ENCODE peak calls at places on chromosomes 13 and 19, in six cellular contexts. H is pancreas, M is neural progenitor cell, N is tibial nerve, I is mesenchymal stem cell, S is right atrium auricular region. C is an unnamed sample. For H3K9me3, the result is how much of the 10 kb centered on the place peaks cover.

GRCh38 chr19:3270908-3271307 is 46.4 kb downstream of the CELF5 start:
- DNase-seq in H (no peak), M (peak), N (no peak), I (peak), S (no peak), C (no peak)

GRCh38 chr13:53121131-53121773 is 92.6 kb downstream of the OLFM4 start:
- DNase-seq in H (no peak), M (no peak), N (no peak), I (no peak), S (no peak), C (no peak)

GRCh38 chr19:39858541-39858940 is 12.4 kb upstream of the FBL start:
- DNase-seq in H (no peak), M (peak), N (no peak), I (no peak), S (no peak), C (no peak)

GRCh38 chr13:61988810-61989209 is 573.2 kb upstream of the PCDH20 start:
- DNase-seq in H (no peak), M (no peak), N (no peak), I (no peak), S (no peak), C (no peak)

GRCh38 chr13:25874907-25875306 is 176.9 kb downstream of the SHISA2 start:
- DNase-seq in H (no peak), M (no peak), N (no peak), I (peak), S (no peak), C (no peak)

GRCh38 chr13:78602561-78603239 is 652 bp downstream of the POU4F1 start:
- DNase-seq in H (no peak), M (peak), N (no peak), I (no peak), S (no peak), C (no peak)

GRCh38 chr13:40205771-40206240 is 460.6 kb downstream of the FOXO1 start:
- DNase-seq in H (no peak), M (no peak), N (no peak), I (no peak), S (no peak), C (no peak)

GRCh38 chr19:10116866-10117616 is 2.7 kb downstream of the EIF3G start:
- DNase-seq in H (no peak), M (no peak), N (no peak), I (no peak), S (no peak), C (no peak)

DNA sequence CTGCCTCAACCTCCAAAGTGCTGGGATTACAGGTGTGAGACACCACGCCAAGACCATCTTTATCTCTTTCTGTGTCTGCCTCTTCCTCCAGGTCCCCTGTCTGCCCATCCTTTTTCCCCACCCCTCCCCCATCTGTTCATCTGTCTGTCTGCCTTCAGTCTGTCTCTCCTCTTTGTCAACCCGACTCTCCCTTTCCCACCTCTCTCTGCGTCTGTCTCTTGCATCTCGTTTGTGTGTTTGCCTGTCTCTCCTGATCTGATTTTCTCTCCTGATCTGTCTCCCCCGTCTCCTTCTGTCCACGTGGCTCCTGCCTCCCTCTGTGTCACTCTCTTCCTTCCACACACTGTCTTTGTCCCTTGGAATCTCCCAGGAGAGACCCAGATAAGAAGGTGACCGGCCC is 10.0 kb downstream of the VASP start:
- DNase-seq in H (no peak), M (no peak), N (no peak), I (no peak), S (no peak), C (no peak)
- H3K27ac ChIP-seq in H (no peak), M (no peak), N (no peak), I (no peak), S (no peak), C (no peak)

DNA sequence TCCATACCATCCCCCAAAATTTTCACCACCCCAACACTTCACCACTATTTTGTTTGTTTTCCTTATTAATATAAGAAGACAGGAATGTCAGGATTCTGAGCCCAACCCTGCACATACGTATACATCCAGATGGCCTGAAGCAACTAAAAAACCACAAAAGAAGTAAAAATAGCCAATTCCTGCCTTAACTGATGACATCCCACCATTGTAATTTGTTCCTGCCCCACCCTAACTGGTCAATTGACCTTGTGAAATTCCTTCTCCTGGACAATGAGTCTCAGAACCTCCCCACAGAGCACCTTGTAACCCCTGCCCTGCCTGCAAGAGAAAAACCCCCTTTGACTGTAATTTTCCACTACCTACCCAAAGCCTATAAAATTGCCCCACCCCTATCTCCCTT is 132.5 kb downstream of the ZNF675 start:
- DNase-seq in H (no peak), M (no peak), N (no peak), I (no peak), S (no peak), C (no peak)
- H3K9me3 ChIP-seq in H (under half), M (under half), N (under half), I (under half), S (under half), C (under half)

DNA sequence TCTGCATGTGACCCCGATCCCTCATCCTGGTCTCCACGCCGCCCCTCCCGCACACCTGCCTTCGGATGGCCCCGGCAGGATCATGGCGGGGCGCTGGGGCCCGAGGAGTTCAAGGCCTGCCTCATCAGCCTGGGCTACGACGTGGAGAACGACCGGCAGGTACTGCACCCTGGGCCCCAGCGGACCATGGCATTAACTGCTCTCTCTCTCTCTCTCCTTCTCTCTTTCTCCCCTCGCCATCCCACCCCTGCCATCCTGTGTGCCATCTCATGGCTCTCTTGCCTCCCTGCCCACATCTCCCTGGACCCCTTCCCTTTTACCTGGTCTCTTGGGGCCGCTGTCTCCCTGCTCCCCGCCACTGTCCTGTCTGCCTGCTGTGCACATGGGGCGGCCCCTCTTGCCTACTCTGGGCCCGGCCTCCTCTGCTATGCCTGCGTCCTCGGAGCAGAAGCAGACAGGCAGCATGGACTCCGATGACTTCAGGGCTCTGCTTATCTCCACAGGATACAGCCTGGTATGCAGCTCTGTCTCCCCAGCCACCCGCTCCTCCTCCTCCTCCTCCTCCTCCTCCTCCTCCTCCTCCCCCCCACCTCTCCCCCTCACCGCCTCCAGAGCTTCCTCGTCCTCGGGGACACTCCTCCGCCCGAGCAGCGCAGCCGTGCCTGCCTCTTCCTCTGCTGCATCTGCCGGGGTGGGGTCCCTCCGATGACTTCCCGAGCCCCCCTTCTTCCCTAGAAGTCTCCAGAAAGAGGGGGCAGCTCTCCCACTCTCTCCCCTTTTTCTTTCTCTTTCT is 16.2 kb downstream of the CAPN12 start:
- DNase-seq in H (peak), M (no peak), N (no peak), I (peak), S (no peak), C (no peak)
- H3K27ac ChIP-seq in H (no peak), M (no peak), N (no peak), I (peak), S (peak), C (no peak)

GRCh38 chr19:14517446-14517839 is 754 bp downstream of the DNAJB1 start:
- DNase-seq in H (no peak), M (no peak), N (no peak), I (no peak), S (no peak), C (peak)

GRCh38 chr19:14516048-14516534 is 2.1 kb downstream of the DNAJB1 start:
- DNase-seq in H (no peak), M (no peak), N (no peak), I (no peak), S (no peak), C (no peak)

GRCh38 chr19:14514215-14514871 is 3.9 kb downstream of the DNAJB1 start:
- DNase-seq in H (no peak), M (no peak), N (no peak), I (no peak), S (no peak), C (no peak)

GRCh38 chr19:14516746-14517438 is 1.3 kb downstream of the DNAJB1 start:
- DNase-seq in H (no peak), M (no peak), N (no peak), I (no peak), S (no peak), C (no peak)

GRCh38 chr19:14515501-14516047 is 2.6 kb downstream of the DNAJB1 start:
- DNase-seq in H (no peak), M (no peak), N (no peak), I (no peak), S (no peak), C (no peak)
- H3K9me3 ChIP-seq in H (under half), M (under half), N (under half), I (under half), S (under half), C (under half)

GRCh38 chr13:112733112-112733511 is 43.3 kb downstream of the ATP11A start:
- DNase-seq in H (no peak), M (peak), N (no peak), I (no peak), S (no peak), C (no peak)
- H3K27ac ChIP-seq in H (no peak), M (no peak), N (no peak), I (no peak), S (peak), C (no peak)

GRCh38 chr19:54523403-54523802 is 20.8 kb downstream of the LAIR2 start:
- DNase-seq in H (no peak), M (no peak), N (no peak), I (no peak), S (no peak), C (no peak)

GRCh38 chr19:54521022-54521859 is 18.6 kb downstream of the LAIR2 start:
- DNase-seq in H (no peak), M (no peak), N (no peak), I (no peak), S (no peak), C (no peak)

GRCh38 chr19:54525636-54526035 is 23.0 kb downstream of the LAIR2 start:
- DNase-seq in H (no peak), M (no peak), N (no peak), I (no peak), S (no peak), C (no peak)

GRCh38 chr19:54518844-54519243 is 16.2 kb downstream of the LAIR2 start:
- DNase-seq in H (no peak), M (no peak), N (no peak), I (no peak), S (no peak), C (no peak)

DNA sequence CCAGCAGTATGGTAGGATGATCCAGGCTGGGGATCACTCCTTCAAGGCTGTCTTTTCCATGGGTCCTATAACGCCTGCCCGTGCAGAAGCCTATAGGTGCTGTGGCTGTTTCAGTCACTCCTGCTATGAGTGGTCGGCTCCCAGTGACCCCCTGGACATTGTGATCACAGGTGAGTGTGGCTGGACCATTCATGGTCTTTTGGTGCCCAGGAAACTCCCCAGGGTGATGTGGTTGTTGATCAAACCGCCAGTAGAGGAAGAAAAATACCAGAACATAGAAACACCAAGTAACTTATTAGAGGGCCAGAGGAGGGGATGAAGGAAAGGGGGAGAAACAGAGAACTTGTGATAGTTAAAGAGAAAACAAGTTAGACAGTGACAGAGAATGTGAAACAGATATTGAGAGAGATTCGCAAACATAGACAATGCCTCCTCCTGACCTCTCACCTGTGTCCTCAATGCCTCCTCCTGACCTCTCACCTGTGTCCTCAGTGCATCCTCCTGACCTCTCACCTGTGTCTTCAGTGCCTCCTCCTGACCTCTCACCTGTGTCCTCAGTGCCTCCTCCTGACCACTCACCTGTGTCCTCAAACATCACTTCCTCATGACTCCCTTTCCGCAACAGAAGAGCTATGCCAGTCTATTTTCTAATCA is 19.4 kb downstream of the LAIR2 start:
- DNase-seq in H (no peak), M (no peak), N (no peak), I (no peak), S (no peak), C (no peak)
- H3K9me3 ChIP-seq in H (under half), M (under half), N (under half), I (under half), S (under half), C (under half)

C was measured in aorta.